ENCODE peak calls at places on chromosome 3, in seven cellular contexts. L, U, K, P, W, T and V are unnamed samples.

GRCh38 chr3:50971487-50971924 is 296.8 kb downstream of the DOCK3 start:
- DNase-seq in L (peak), U (no peak), K (no peak), P (peak), W (no peak), T (peak), V (no peak)

GRCh38 chr3:15800780-15801179 is 3.0 kb upstream of the ANKRD28 start:
- DNase-seq in L (no peak), U (no peak), K (no peak), P (no peak), W (no peak), T (no peak), V (no peak)

GRCh38 chr3:59425942-59426341 is 376.1 kb upstream of the CFAP20DC start:
- DNase-seq in L (no peak), U (no peak), K (no peak), P (peak), W (no peak), T (no peak), V (no peak)

GRCh38 chr3:62559831-62560445 is 186.6 kb upstream of the FEZF2 start:
- DNase-seq in L (no peak), U (no peak), K (no peak), P (no peak), W (no peak), T (no peak), V (peak)

GRCh38 chr3:195756935-195757302 is 36.1 kb downstream of the MUC20 start:
- DNase-seq in L (no peak), U (no peak), K (no peak), P (no peak), W (no peak), T (no peak), V (no peak)

GRCh38 chr3:169241575-169241927 is 422.0 kb downstream of the MECOM start:
- DNase-seq in L (no peak), U (no peak), K (no peak), P (no peak), W (no peak), T (no peak), V (no peak)

GRCh38 chr3:15815696-15816095 is 17.9 kb upstream of the ANKRD28 start:
- DNase-seq in L (no peak), U (no peak), K (no peak), P (no peak), W (peak), T (no peak), V (no peak)

GRCh38 chr3:127665586-127665985 is 7.2 kb upstream of the ABTB1 start:
- DNase-seq in L (no peak), U (peak), K (no peak), P (no peak), W (no peak), T (no peak), V (peak)

GRCh38 chr3:186519021-186519658 is 25.0 kb downstream of the CRYGS start:
- DNase-seq in L (no peak), U (no peak), K (no peak), P (no peak), W (no peak), T (no peak), V (no peak)

GRCh38 chr3:113441051-113441770 is at the start of gene CFAP44:
- DNase-seq in L (peak), U (peak), K (peak), P (no peak), W (no peak), T (no peak), V (no peak)

GRCh38 chr3:98717584-98717983 is 45.6 kb upstream of the ST3GAL6 start:
- DNase-seq in L (no peak), U (no peak), K (no peak), P (no peak), W (no peak), T (no peak), V (no peak)

GRCh38 chr3:185983495-185984141 is 45.8 kb upstream of the TRA2B start:
- DNase-seq in L (peak), U (peak), K (peak), P (peak), W (no peak), T (peak), V (no peak)

GRCh38 chr3:23776352-23776891 is 29.3 kb upstream of the UBE2E1 start:
- DNase-seq in L (no peak), U (no peak), K (no peak), P (no peak), W (peak), T (no peak), V (peak)

GRCh38 chr3:172082269-172082668 is 42.9 kb downstream of the FNDC3B start:
- DNase-seq in L (no peak), U (peak), K (no peak), P (no peak), W (peak), T (no peak), V (peak)

GRCh38 chr3:16150285-16150684 is 24.2 kb upstream of the GALNT15 start:
- DNase-seq in L (no peak), U (no peak), K (no peak), P (no peak), W (no peak), T (no peak), V (no peak)

GRCh38 chr3:29693863-29694262 is 413.0 kb downstream of the RBMS3 start:
- DNase-seq in L (peak), U (no peak), K (no peak), P (no peak), W (peak), T (no peak), V (peak)

GRCh38 chr3:43394071-43394501 is 107.7 kb downstream of the SNRK start:
- DNase-seq in L (peak), U (no peak), K (no peak), P (no peak), W (no peak), T (no peak), V (no peak)

GRCh38 chr3:143885803-143886427 is 37.6 kb upstream of the SLC9A9 start:
- DNase-seq in L (no peak), U (no peak), K (no peak), P (peak), W (no peak), T (peak), V (no peak)

GRCh38 chr3:33775363-33775762 is 23.1 kb upstream of the PDCD6IP start:
- DNase-seq in L (no peak), U (no peak), K (no peak), P (no peak), W (no peak), T (no peak), V (no peak)

GRCh38 chr3:56894912-56895431 is 93.2 kb upstream of the ARHGEF3 start:
- DNase-seq in L (no peak), U (no peak), K (no peak), P (no peak), W (no peak), T (no peak), V (peak)

GRCh38 chr3:55597638-55598037 is 110.5 kb upstream of the WNT5A start:
- DNase-seq in L (no peak), U (no peak), K (no peak), P (no peak), W (no peak), T (no peak), V (no peak)

GRCh38 chr3:120634539-120634938 is 38.4 kb downstream of the NDUFB4 start:
- DNase-seq in L (no peak), U (no peak), K (no peak), P (no peak), W (no peak), T (no peak), V (no peak)

GRCh38 chr3:177862962-177863491 is 665.7 kb upstream of the TBL1XR1 start:
- DNase-seq in L (no peak), U (no peak), K (no peak), P (no peak), W (no peak), T (no peak), V (no peak)

GRCh38 chr3:189232790-189233189 is 61.0 kb downstream of the TPRG1 start:
- DNase-seq in L (no peak), U (no peak), K (no peak), P (no peak), W (no peak), T (no peak), V (no peak)

GRCh38 chr3:136653628-136654027 is 98.5 kb downstream of the STAG1 start:
- DNase-seq in L (no peak), U (no peak), K (no peak), P (no peak), W (no peak), T (no peak), V (no peak)

GRCh38 chr3:69014022-69014580 is 617 bp upstream of the EOGT start:
- DNase-seq in L (no peak), U (no peak), K (no peak), P (no peak), W (no peak), T (no peak), V (no peak)

GRCh38 chr3:16448691-16449090 is 64.8 kb downstream of the RFTN1 start:
- DNase-seq in L (peak), U (peak), K (peak), P (no peak), W (peak), T (no peak), V (peak)

GRCh38 chr3:120364821-120365220 is 15.7 kb upstream of the LRRC58 start:
- DNase-seq in L (no peak), U (no peak), K (no peak), P (no peak), W (no peak), T (no peak), V (no peak)

GRCh38 chr3:24185738-24186384 is 240.8 kb downstream of the NR1D2 start:
- DNase-seq in L (peak), U (peak), K (peak), P (peak), W (peak), T (peak), V (peak)

GRCh38 chr3:133464573-133464972 is 64.7 kb downstream of the BFSP2 start:
- DNase-seq in L (no peak), U (no peak), K (no peak), P (peak), W (no peak), T (no peak), V (no peak)
- TF ChIP-seq CTCF in L (no peak), U (peak), K (no peak), P (peak), W (peak), T (peak), V (peak)

GRCh38 chr3:134369231-134369741 is 5.0 kb downstream of the AMOTL2 start:
- DNase-seq in L (no peak), U (peak), K (no peak), P (no peak), W (no peak), T (no peak), V (no peak)

GRCh38 chr3:134372405-134373277 is 1.6 kb downstream of the AMOTL2 start:
- DNase-seq in L (no peak), U (no peak), K (no peak), P (no peak), W (no peak), T (no peak), V (no peak)

GRCh38 chr3:134369861-134370596 is 4.2 kb downstream of the AMOTL2 start:
- DNase-seq in L (no peak), U (peak), K (no peak), P (no peak), W (no peak), T (no peak), V (no peak)

GRCh38 chr3:134371542-134372324 is 2.5 kb downstream of the AMOTL2 start:
- DNase-seq in L (no peak), U (peak), K (no peak), P (no peak), W (no peak), T (no peak), V (no peak)

DNA sequence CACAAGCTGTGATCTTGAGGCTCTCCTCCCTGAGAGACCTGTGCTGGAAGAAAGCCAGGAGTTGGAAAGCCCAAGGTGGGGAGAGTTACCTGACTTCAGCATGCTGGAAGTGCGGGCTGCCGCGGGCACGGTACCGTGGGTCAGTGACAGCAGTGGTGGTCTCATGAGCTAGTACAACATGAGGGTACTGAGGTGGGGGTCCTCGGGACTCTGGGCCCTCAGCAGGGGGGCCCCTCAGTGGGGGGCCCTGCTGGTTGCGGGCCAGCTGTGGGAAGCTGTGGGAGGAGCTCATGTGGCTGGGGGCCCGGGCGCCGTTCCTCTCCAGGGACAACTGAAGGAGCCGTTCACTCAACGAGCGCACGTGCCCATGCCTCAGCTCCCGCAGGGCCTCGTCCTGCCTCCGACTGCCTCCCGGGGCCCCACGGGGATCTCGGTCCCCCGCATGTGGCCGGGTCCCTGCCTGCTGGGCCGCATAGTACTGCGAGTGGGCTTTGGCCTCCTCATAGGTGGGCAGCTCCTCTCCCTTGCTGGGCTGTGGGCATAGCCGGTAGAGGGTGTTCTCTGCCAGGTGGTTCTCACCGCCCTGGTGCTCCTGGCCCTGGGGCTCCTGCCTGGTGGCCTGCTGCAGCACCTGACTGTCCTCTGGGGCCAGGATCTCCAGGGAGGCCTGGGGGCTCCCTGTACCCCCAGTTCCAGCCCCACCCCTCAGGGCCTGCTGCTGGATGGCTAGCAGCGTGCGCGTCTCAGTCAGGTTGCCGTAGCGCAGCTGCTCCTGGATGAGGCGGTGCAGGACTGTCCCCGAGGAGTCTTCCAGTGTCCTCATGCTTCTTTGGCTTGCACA is 3.4 kb downstream of the AMOTL2 start:
- DNase-seq in L (no peak), U (peak), K (no peak), P (no peak), W (no peak), T (no peak), V (no peak)
- H3K4me3 ChIP-seq in L (no peak), U (peak), K (no peak), P (no peak), W (peak), T (peak), V (peak)

DNA sequence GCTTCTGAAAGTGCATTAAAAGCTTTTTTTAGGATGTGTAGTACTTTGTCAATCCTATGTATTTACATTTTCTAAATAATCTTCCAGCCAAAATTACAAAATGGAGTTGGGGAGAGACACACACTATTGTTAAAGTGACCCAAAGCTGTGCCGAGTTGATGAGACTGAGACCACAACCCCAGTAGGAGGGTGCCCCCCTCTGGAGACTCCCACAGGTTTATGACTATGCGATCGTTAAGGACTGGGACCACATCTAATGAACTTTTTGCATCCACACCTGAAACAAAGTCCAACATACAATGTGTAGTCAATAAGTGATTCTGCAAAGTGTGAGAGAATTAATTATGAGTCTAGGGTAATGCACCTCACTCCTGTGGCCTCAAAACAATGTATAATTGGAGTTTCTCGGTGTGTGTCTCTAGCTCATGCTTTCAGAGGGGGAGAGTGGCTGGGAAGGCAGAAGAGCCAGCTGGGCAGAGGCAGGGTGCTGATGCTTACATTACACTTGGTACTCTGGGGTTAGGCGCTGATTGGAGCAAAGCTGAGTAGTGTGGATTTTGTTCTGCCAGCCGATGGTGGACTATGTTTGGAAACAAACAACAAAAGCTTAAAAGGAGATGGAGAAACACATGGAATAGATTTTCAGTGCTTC is 102.8 kb downstream of the KCNH8 start:
- DNase-seq in L (no peak), U (no peak), K (no peak), P (no peak), W (no peak), T (no peak), V (no peak)
- TF ChIP-seq CTCF in L (no peak), U (no peak), K (no peak), P (no peak), W (no peak), T (no peak), V (no peak)

GRCh38 chr3:13281657-13282527 is 138.2 kb downstream of the NUP210 start:
- DNase-seq in L (peak), U (no peak), K (no peak), P (no peak), W (no peak), T (no peak), V (no peak)
- H3K4me3 ChIP-seq in L (peak), U (peak), K (peak), P (peak), W (no peak), T (peak), V (no peak)

DNA sequence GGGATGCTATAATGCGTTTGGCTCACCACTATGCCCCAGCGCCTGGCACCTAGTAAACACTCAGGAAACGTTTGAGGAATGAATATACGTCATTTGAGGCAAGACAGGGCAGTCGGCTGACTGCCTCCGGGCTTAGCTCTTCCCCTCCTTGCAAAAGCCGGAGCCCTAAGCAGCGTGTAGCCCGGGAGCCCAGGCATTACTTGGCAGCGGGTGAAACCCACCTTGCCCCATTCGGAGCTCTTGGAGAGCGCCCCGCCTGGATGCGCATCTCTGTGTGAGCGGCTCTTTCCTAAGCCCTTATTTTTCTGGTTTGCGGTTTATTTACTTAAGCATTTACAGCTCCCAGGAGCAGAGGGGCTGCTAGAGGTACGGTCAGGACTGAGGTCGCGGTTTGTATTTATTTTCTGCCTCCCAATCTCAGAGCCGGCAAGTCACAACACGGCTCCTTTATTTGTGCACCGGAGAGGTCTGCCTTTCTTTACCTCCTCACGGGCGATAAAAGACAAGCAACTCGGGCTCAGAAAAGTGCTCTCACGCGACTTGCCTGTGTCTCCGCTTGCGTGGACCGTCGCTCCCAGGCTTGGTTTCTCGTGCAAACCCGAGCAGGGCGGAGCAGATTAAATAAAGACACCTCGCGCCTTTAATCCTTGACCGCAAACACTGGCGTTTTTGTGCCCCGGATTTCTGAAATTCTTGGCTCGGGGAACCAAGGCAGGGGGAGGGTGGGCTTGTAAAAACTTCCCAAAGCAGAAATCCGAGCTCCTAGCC is 724 bp upstream of the ITPR1 start:
- DNase-seq in L (peak), U (peak), K (peak), P (peak), W (no peak), T (no peak), V (peak)
- TF ChIP-seq CTCF in L (no peak), U (no peak), K (no peak), P (no peak), W (no peak), T (no peak), V (no peak)

DNA sequence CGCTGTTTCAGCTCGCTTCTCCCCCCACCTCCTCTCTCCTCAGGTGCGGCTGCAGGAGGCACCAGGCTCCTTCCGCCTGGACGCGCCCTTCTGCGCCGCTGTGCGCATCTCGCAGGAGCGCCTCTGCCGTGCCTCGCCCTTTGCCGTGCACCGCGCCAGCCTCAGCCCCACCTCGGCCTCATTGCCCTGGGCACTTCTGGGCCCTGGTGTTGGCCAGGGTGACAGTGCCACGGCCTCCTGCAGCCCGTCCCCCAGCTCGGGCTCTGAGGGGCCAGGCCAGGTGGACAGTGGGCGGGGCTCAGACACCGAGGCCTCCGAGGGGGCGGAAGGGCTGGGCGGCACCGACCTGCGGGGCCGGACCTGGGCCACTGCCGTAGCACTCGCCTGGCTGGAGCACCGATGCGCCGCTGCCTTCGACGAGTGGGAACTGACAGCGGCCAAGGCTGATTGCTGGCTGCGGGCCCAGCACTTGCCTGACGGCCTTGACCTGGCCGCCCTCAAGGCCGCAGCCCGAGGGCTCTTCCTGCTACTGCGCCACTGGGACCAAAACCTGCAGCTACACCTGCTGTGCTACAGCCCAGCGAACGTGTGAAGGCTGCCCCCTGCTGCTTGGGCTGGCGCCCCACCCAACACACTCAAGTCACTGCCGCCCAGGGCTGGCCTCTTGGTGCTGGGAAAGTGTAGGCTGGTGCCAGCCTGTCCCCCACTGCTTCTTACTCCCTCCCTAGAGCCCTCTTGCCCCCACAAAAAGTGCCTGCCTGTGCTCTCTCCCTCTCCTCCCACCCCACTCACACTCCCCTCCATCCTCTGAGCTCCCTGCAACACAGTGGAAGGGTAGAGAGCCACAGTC is 7.1 kb downstream of the ALG3 start:
- DNase-seq in L (peak), U (no peak), K (peak), P (no peak), W (no peak), T (no peak), V (no peak)
- H3K4me3 ChIP-seq in L (no peak), U (no peak), K (no peak), P (no peak), W (no peak), T (no peak), V (no peak)